ENCODE peak calls at places on chromosome 12, in seven cellular contexts. One of them, this sample, is unnamed.

GRCh38 chr12:21828779-21829178 is 54.3 kb upstream of the KCNJ8 start:
- DNase-seq in NCI-H1436 treated with DMSO at 0.1 percent for 48 hours: no peak
- DNase-seq in iPS DF 6.9: no peak
- DNase-seq in RWPE1: no peak
- DNase-seq in GOT3: no peak
- DNase-seq in A172: no peak
- DNase-seq in NCI-H345: no peak
- DNase-seq in this sample: no peak

GRCh38 chr12:39272934-39273770 is 169.8 kb downstream of the KIF21A start:
- DNase-seq in A172: peak
- DNase-seq in NCI-H1436 treated with DMSO at 0.1 percent for 48 hours: no peak
- DNase-seq in iPS DF 6.9: peak
- DNase-seq in RWPE1: peak
- DNase-seq in GOT3: no peak
- DNase-seq in NCI-H345: peak
- DNase-seq in this sample: peak

GRCh38 chr12:20624718-20625117 is 70.4 kb upstream of the SLCO1C1 start:
- DNase-seq in iPS DF 6.9: peak
- DNase-seq in GOT3: no peak
- DNase-seq in A172: peak
- DNase-seq in RWPE1: no peak
- DNase-seq in NCI-H345: no peak
- DNase-seq in NCI-H1436 treated with DMSO at 0.1 percent for 48 hours: no peak
- DNase-seq in this sample: peak

GRCh38 chr12:124562018-124562795 is 5.2 kb downstream of the NCOR2 start:
- DNase-seq in GOT3: no peak
- DNase-seq in A172: no peak
- DNase-seq in RWPE1: no peak
- DNase-seq in NCI-H345: no peak
- DNase-seq in iPS DF 6.9: no peak
- DNase-seq in NCI-H1436 treated with DMSO at 0.1 percent for 48 hours: no peak
- DNase-seq in this sample: no peak

GRCh38 chr12:64064706-64065105 is 157.4 kb downstream of the KICS2 start:
- DNase-seq in NCI-H345: no peak
- DNase-seq in iPS DF 6.9: no peak
- DNase-seq in A172: no peak
- DNase-seq in NCI-H1436 treated with DMSO at 0.1 percent for 48 hours: no peak
- DNase-seq in GOT3: no peak
- DNase-seq in RWPE1: no peak
- DNase-seq in this sample: no peak

GRCh38 chr12:110513842-110514241 is 11.7 kb downstream of the RAD9B start:
- DNase-seq in iPS DF 6.9: no peak
- DNase-seq in NCI-H345: no peak
- DNase-seq in A172: no peak
- DNase-seq in GOT3: no peak
- DNase-seq in NCI-H1436 treated with DMSO at 0.1 percent for 48 hours: no peak
- DNase-seq in RWPE1: no peak
- DNase-seq in this sample: no peak

GRCh38 chr12:26340649-26341048 is 145.3 kb downstream of the SSPN start:
- DNase-seq in GOT3: no peak
- DNase-seq in NCI-H1436 treated with DMSO at 0.1 percent for 48 hours: no peak
- DNase-seq in RWPE1: no peak
- DNase-seq in NCI-H345: no peak
- DNase-seq in A172: no peak
- DNase-seq in iPS DF 6.9: no peak
- DNase-seq in this sample: no peak

GRCh38 chr12:71475280-71475679 is 35.7 kb downstream of the LGR5 start:
- DNase-seq in A172: no peak
- DNase-seq in NCI-H345: peak
- DNase-seq in NCI-H1436 treated with DMSO at 0.1 percent for 48 hours: no peak
- DNase-seq in iPS DF 6.9: no peak
- DNase-seq in RWPE1: no peak
- DNase-seq in GOT3: no peak
- DNase-seq in this sample: no peak

GRCh38 chr12:12099102-12099501 is 28.4 kb downstream of the BCL2L14 start:
- DNase-seq in NCI-H1436 treated with DMSO at 0.1 percent for 48 hours: no peak
- DNase-seq in RWPE1: no peak
- DNase-seq in NCI-H345: no peak
- DNase-seq in GOT3: no peak
- DNase-seq in iPS DF 6.9: no peak
- DNase-seq in A172: no peak
- DNase-seq in this sample: no peak

GRCh38 chr12:116613256-116613655 is 54.1 kb downstream of the MAP1LC3B2 start:
- DNase-seq in GOT3: no peak
- DNase-seq in iPS DF 6.9: no peak
- DNase-seq in NCI-H345: no peak
- DNase-seq in RWPE1: no peak
- DNase-seq in A172: no peak
- DNase-seq in NCI-H1436 treated with DMSO at 0.1 percent for 48 hours: no peak
- DNase-seq in this sample: no peak

GRCh38 chr12:79360936-79361335 is 329.8 kb downstream of the PAWR start:
- DNase-seq in iPS DF 6.9: no peak
- DNase-seq in NCI-H345: peak
- DNase-seq in RWPE1: no peak
- DNase-seq in GOT3: no peak
- DNase-seq in NCI-H1436 treated with DMSO at 0.1 percent for 48 hours: no peak
- DNase-seq in A172: no peak
- DNase-seq in this sample: no peak

GRCh38 chr12:52613363-52614030 is 4.9 kb downstream of the KRT73 start:
- DNase-seq in NCI-H345: no peak
- DNase-seq in A172: no peak
- DNase-seq in GOT3: no peak
- DNase-seq in NCI-H1436 treated with DMSO at 0.1 percent for 48 hours: no peak
- DNase-seq in iPS DF 6.9: no peak
- DNase-seq in RWPE1: no peak
- DNase-seq in this sample: no peak

GRCh38 chr12:93759512-93760081 is 82.4 kb downstream of the CRADD start:
- DNase-seq in NCI-H1436 treated with DMSO at 0.1 percent for 48 hours: no peak
- DNase-seq in iPS DF 6.9: no peak
- DNase-seq in GOT3: no peak
- DNase-seq in A172: no peak
- DNase-seq in NCI-H345: no peak
- DNase-seq in RWPE1: no peak
- DNase-seq in this sample: no peak

GRCh38 chr12:1093166-1093751 is 102.2 kb downstream of the ERC1 start:
- DNase-seq in iPS DF 6.9: peak
- DNase-seq in NCI-H345: peak
- DNase-seq in RWPE1: peak
- DNase-seq in A172: peak
- DNase-seq in GOT3: no peak
- DNase-seq in NCI-H1436 treated with DMSO at 0.1 percent for 48 hours: peak
- DNase-seq in this sample: peak

GRCh38 chr12:70083677-70084020 is 159.6 kb upstream of the CNOT2 start:
- DNase-seq in A172: no peak
- DNase-seq in iPS DF 6.9: no peak
- DNase-seq in RWPE1: no peak
- DNase-seq in GOT3: no peak
- DNase-seq in NCI-H1436 treated with DMSO at 0.1 percent for 48 hours: no peak
- DNase-seq in NCI-H345: no peak
- DNase-seq in this sample: no peak

GRCh38 chr12:62957233-62957953 is 22.4 kb upstream of the PPM1H start:
- DNase-seq in RWPE1: no peak
- DNase-seq in GOT3: no peak
- DNase-seq in iPS DF 6.9: no peak
- DNase-seq in A172: no peak
- DNase-seq in NCI-H345: no peak
- DNase-seq in NCI-H1436 treated with DMSO at 0.1 percent for 48 hours: no peak
- DNase-seq in this sample: peak

GRCh38 chr12:117579939-117580717 is 218.7 kb upstream of the NOS1 start:
- DNase-seq in GOT3: no peak
- DNase-seq in A172: no peak
- DNase-seq in RWPE1: no peak
- DNase-seq in NCI-H1436 treated with DMSO at 0.1 percent for 48 hours: no peak
- DNase-seq in iPS DF 6.9: no peak
- DNase-seq in NCI-H345: no peak
- DNase-seq in this sample: no peak

GRCh38 chr12:6263931-6264330 is 46.6 kb upstream of the PLEKHG6 start:
- DNase-seq in NCI-H1436 treated with DMSO at 0.1 percent for 48 hours: no peak
- DNase-seq in RWPE1: no peak
- DNase-seq in GOT3: no peak
- DNase-seq in iPS DF 6.9: no peak
- DNase-seq in A172: no peak
- DNase-seq in NCI-H345: peak
- DNase-seq in this sample: no peak